ENCODE peak calls at places on chromosomes 4 and X, in nine cellular contexts. One of them, this sample, is unnamed.

GRCh38 chrX:38138900-38139299 is 81.8 kb downstream of the SRPX start:
- DNase-seq in fibroblast of lung: no peak
- DNase-seq in mesendoderm: peak; percentile 48
- DNase-seq in HCT116: no peak
- DNase-seq in CD4-positive, alpha-beta T cell: no peak
- DNase-seq in coronary artery: no peak
- DNase-seq in brain microvascular endothelial cell: no peak
- DNase-seq in CD8-positive, alpha-beta T cell: no peak
- DNase-seq in Peyer's patch: no peak
- DNase-seq in this sample: no peak

GRCh38 chr4:680091-680490 is 5.7 kb downstream of the MYL5 start:
- DNase-seq in fibroblast of lung: no peak
- DNase-seq in mesendoderm: no peak
- DNase-seq in Peyer's patch: peak; percentile 47
- DNase-seq in brain microvascular endothelial cell: no peak
- DNase-seq in CD4-positive, alpha-beta T cell: no peak
- DNase-seq in HCT116: no peak
- DNase-seq in CD8-positive, alpha-beta T cell: no peak
- DNase-seq in coronary artery: no peak
- DNase-seq in this sample: no peak

GRCh38 chr4:134126161-134126560 is 75.4 kb downstream of the PABPC4L start:
- DNase-seq in brain microvascular endothelial cell: no peak
- DNase-seq in coronary artery: no peak
- DNase-seq in Peyer's patch: no peak
- DNase-seq in HCT116: no peak
- DNase-seq in CD4-positive, alpha-beta T cell: no peak
- DNase-seq in fibroblast of lung: no peak
- DNase-seq in mesendoderm: peak; percentile 91
- DNase-seq in CD8-positive, alpha-beta T cell: no peak
- DNase-seq in this sample: no peak

GRCh38 chr4:79514637-79515320 is 106.8 kb upstream of the GK2 start:
- DNase-seq in mesendoderm: no peak
- DNase-seq in HCT116: no peak
- DNase-seq in Peyer's patch: no peak
- DNase-seq in CD4-positive, alpha-beta T cell: no peak
- DNase-seq in coronary artery: no peak
- DNase-seq in fibroblast of lung: no peak
- DNase-seq in CD8-positive, alpha-beta T cell: no peak
- DNase-seq in brain microvascular endothelial cell: no peak
- DNase-seq in this sample: no peak

GRCh38 chr4:55336138-55337034 is 9.7 kb upstream of the SRD5A3 start:
- DNase-seq in mesendoderm: no peak
- DNase-seq in HCT116: no peak
- DNase-seq in coronary artery: no peak
- DNase-seq in CD8-positive, alpha-beta T cell: no peak
- DNase-seq in fibroblast of lung: no peak
- DNase-seq in CD4-positive, alpha-beta T cell: no peak
- DNase-seq in Peyer's patch: no peak
- DNase-seq in brain microvascular endothelial cell: no peak
- DNase-seq in this sample: no peak

GRCh38 chr4:145345401-145345800 is 136.3 kb upstream of the SMAD1 start:
- DNase-seq in brain microvascular endothelial cell: no peak
- DNase-seq in CD8-positive, alpha-beta T cell: no peak
- DNase-seq in HCT116: no peak
- DNase-seq in CD4-positive, alpha-beta T cell: no peak
- DNase-seq in mesendoderm: no peak
- DNase-seq in coronary artery: no peak
- DNase-seq in fibroblast of lung: no peak
- DNase-seq in Peyer's patch: no peak
- DNase-seq in this sample: no peak

GRCh38 chrX:41273638-41274037 is 60.3 kb upstream of the DDX3X start:
- DNase-seq in fibroblast of lung: no peak
- DNase-seq in HCT116: no peak
- DNase-seq in CD4-positive, alpha-beta T cell: no peak
- DNase-seq in brain microvascular endothelial cell: no peak
- DNase-seq in CD8-positive, alpha-beta T cell: no peak
- DNase-seq in coronary artery: no peak
- DNase-seq in mesendoderm: no peak
- DNase-seq in Peyer's patch: no peak
- DNase-seq in this sample: no peak

GRCh38 chr4:1210241-1210841 is 38.0 kb upstream of the SPON2 start:
- DNase-seq in brain microvascular endothelial cell: no peak
- DNase-seq in fibroblast of lung: no peak
- DNase-seq in CD8-positive, alpha-beta T cell: no peak
- DNase-seq in CD4-positive, alpha-beta T cell: peak; percentile 1
- DNase-seq in Peyer's patch: no peak
- DNase-seq in HCT116: no peak
- DNase-seq in coronary artery: no peak
- DNase-seq in mesendoderm: no peak
- DNase-seq in this sample: no peak

GRCh38 chrX:136752796-136753195 is 27.9 kb downstream of the ARHGEF6 start:
- DNase-seq in coronary artery: no peak
- DNase-seq in HCT116: no peak
- DNase-seq in mesendoderm: no peak
- DNase-seq in fibroblast of lung: peak; percentile 74
- DNase-seq in CD8-positive, alpha-beta T cell: no peak
- DNase-seq in CD4-positive, alpha-beta T cell: no peak
- DNase-seq in Peyer's patch: no peak
- DNase-seq in brain microvascular endothelial cell: peak; percentile 12
- DNase-seq in this sample: no peak

GRCh38 chr4:41268024-41268423 is 11.3 kb downstream of the UCHL1 start:
- DNase-seq in CD4-positive, alpha-beta T cell: no peak
- DNase-seq in HCT116: no peak
- DNase-seq in CD8-positive, alpha-beta T cell: no peak
- DNase-seq in coronary artery: no peak
- DNase-seq in fibroblast of lung: peak; percentile 31
- DNase-seq in Peyer's patch: no peak
- DNase-seq in brain microvascular endothelial cell: no peak
- DNase-seq in mesendoderm: no peak
- DNase-seq in this sample: no peak

GRCh38 chr4:154277164-154277563 is 214.4 kb downstream of the DCHS2 start:
- DNase-seq in fibroblast of lung: no peak
- DNase-seq in Peyer's patch: no peak
- DNase-seq in CD8-positive, alpha-beta T cell: no peak
- DNase-seq in CD4-positive, alpha-beta T cell: no peak
- DNase-seq in coronary artery: no peak
- DNase-seq in brain microvascular endothelial cell: no peak
- DNase-seq in mesendoderm: peak; percentile 91
- DNase-seq in HCT116: no peak
- DNase-seq in this sample: no peak

GRCh38 chrX:97397371-97397770 is 513.7 kb downstream of the RPA4 start:
- DNase-seq in HCT116: no peak
- DNase-seq in mesendoderm: no peak
- DNase-seq in fibroblast of lung: peak; percentile 47
- DNase-seq in brain microvascular endothelial cell: peak; percentile 59
- DNase-seq in Peyer's patch: no peak
- DNase-seq in CD4-positive, alpha-beta T cell: no peak
- DNase-seq in coronary artery: no peak
- DNase-seq in CD8-positive, alpha-beta T cell: no peak
- DNase-seq in this sample: no peak

GRCh38 chr4:111174331-111174730 is 551.5 kb upstream of the PITX2 start:
- DNase-seq in fibroblast of lung: no peak
- DNase-seq in mesendoderm: no peak
- DNase-seq in Peyer's patch: no peak
- DNase-seq in CD4-positive, alpha-beta T cell: no peak
- DNase-seq in CD8-positive, alpha-beta T cell: no peak
- DNase-seq in HCT116: no peak
- DNase-seq in brain microvascular endothelial cell: no peak
- DNase-seq in coronary artery: no peak
- DNase-seq in this sample: no peak

GRCh38 chrX:129732857-129733256 is 5.9 kb upstream of the XPNPEP2 start:
- DNase-seq in HCT116: no peak
- DNase-seq in CD4-positive, alpha-beta T cell: no peak
- DNase-seq in Peyer's patch: no peak
- DNase-seq in mesendoderm: no peak
- DNase-seq in fibroblast of lung: no peak
- DNase-seq in CD8-positive, alpha-beta T cell: no peak
- DNase-seq in coronary artery: peak; percentile 33
- DNase-seq in brain microvascular endothelial cell: no peak
- DNase-seq in this sample: no peak

GRCh38 chr4:127993150-127993549 is 27.9 kb downstream of the ABHD18 start:
- DNase-seq in brain microvascular endothelial cell: no peak
- DNase-seq in CD4-positive, alpha-beta T cell: no peak
- DNase-seq in fibroblast of lung: no peak
- DNase-seq in mesendoderm: no peak
- DNase-seq in coronary artery: no peak
- DNase-seq in HCT116: no peak
- DNase-seq in CD8-positive, alpha-beta T cell: no peak
- DNase-seq in Peyer's patch: no peak
- DNase-seq in this sample: no peak

GRCh38 chrX:8851487-8851886 is 50.3 kb upstream of the FAM9A start:
- DNase-seq in CD4-positive, alpha-beta T cell: no peak
- DNase-seq in Peyer's patch: no peak
- DNase-seq in HCT116: no peak
- DNase-seq in brain microvascular endothelial cell: no peak
- DNase-seq in CD8-positive, alpha-beta T cell: no peak
- DNase-seq in coronary artery: no peak
- DNase-seq in mesendoderm: no peak
- DNase-seq in fibroblast of lung: no peak
- DNase-seq in this sample: no peak

GRCh38 chr4:2462992-2463762 is 5.7 kb upstream of the RNF4 start:
- DNase-seq in coronary artery: no peak
- DNase-seq in Peyer's patch: no peak
- DNase-seq in brain microvascular endothelial cell: no peak
- DNase-seq in HCT116: no peak
- DNase-seq in CD8-positive, alpha-beta T cell: no peak
- DNase-seq in mesendoderm: peak; percentile 62
- DNase-seq in CD4-positive, alpha-beta T cell: no peak
- DNase-seq in fibroblast of lung: no peak
- DNase-seq in this sample: no peak

GRCh38 chr4:150769235-150769634 is 187.3 kb downstream of the MAB21L2 start:
- DNase-seq in coronary artery: no peak
- DNase-seq in brain microvascular endothelial cell: peak; percentile 62
- DNase-seq in HCT116: peak; percentile 74
- DNase-seq in mesendoderm: peak; percentile 22
- DNase-seq in Peyer's patch: peak; percentile 67
- DNase-seq in CD8-positive, alpha-beta T cell: no peak
- DNase-seq in fibroblast of lung: peak; percentile 65
- DNase-seq in CD4-positive, alpha-beta T cell: no peak
- DNase-seq in this sample: peak; percentile 29

GRCh38 chrX:108439961-108440696 is 491 bp downstream of the COL4A5 start:
- DNase-seq in CD4-positive, alpha-beta T cell: no peak
- DNase-seq in CD8-positive, alpha-beta T cell: no peak
- DNase-seq in Peyer's patch: no peak
- DNase-seq in HCT116: no peak
- DNase-seq in brain microvascular endothelial cell: no peak
- DNase-seq in fibroblast of lung: no peak
- DNase-seq in mesendoderm: no peak
- DNase-seq in coronary artery: no peak
- DNase-seq in this sample: no peak

DNA sequence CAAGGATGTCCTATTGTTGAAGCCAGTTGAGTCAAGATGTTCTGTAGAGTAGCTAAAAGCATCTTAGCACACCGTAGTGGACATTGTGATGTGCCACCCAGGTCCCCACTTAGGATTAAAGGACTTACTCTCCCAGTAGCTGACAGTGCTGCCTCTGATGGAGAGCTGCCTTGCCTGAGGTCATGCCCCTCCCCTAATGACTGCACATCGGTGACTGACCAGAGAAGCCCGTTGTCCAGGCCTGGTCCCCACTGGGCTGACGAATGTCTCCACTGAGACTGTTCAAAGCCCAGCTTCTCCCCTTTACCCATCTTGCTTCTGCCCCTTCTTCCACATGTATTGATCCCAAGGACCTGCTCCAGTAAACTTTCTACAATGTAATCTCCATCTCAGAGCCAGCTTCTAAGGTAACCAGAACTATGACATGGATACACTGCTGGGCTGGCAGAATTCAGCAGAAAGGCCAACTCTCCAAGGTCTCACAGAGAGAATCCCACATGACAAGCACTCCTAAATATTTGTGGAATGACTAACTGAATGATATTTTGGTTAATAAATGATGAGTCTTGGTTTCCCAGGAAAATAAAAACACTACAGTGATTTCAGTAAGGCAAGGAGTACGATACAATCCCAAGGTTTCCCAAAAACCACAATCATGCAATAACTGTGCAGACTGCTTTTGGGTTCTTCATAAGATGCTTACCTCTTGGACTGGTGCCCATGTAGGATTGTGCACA is 82.4 kb upstream of the TMEM150C start:
- DNase-seq in Peyer's patch: no peak
- DNase-seq in CD4-positive, alpha-beta T cell: no peak
- DNase-seq in coronary artery: no peak
- DNase-seq in CD8-positive, alpha-beta T cell: no peak
- DNase-seq in mesendoderm: no peak
- DNase-seq in HCT116: no peak
- DNase-seq in brain microvascular endothelial cell: peak; percentile 48
- DNase-seq in fibroblast of lung: no peak
- DNase-seq in this sample: no peak
- H3K27ac ChIP-seq in Peyer's patch: no peak overlapping the region
- H3K27ac ChIP-seq in CD4-positive, alpha-beta T cell: no peak overlapping the region
- H3K27ac ChIP-seq in coronary artery: no peak overlapping the region
- H3K27ac ChIP-seq in CD8-positive, alpha-beta T cell: no peak overlapping the region
- H3K27ac ChIP-seq in mesendoderm: no peak overlapping the region
- H3K27ac ChIP-seq in HCT116: no peak overlapping the region
- H3K27ac ChIP-seq in brain microvascular endothelial cell: no peak overlapping the region
- H3K27ac ChIP-seq in fibroblast of lung: no peak overlapping the region
- H3K27ac ChIP-seq in this sample: peak overlapping the region; percentile 23

DNA sequence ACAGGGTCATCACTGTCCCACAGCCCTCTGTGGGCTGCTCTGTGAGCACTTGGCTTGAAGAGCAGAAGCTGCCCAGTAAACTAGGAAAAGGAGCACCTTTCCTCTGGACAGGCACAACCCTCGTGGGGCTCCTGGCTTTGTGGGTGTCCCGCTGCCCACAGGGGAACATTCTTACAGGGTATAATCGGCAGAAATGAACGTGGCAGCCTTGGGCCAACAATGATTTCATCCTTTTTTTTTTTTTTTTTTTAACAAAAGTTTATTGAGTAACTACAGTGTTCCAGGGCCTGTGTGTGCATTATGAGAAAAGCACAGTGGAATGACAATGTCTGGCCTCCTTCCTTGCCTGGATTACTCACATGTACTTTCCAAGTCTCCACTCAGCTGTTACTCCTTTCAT is 197.2 kb downstream of the PDGFC start:
- DNase-seq in CD4-positive, alpha-beta T cell: no peak
- DNase-seq in CD8-positive, alpha-beta T cell: no peak
- DNase-seq in mesendoderm: no peak
- DNase-seq in coronary artery: peak; percentile 73
- DNase-seq in fibroblast of lung: peak; percentile 93
- DNase-seq in Peyer's patch: no peak
- DNase-seq in HCT116: no peak
- DNase-seq in brain microvascular endothelial cell: peak; percentile 90
- DNase-seq in this sample: peak; percentile 69
- H3K27ac ChIP-seq in CD4-positive, alpha-beta T cell: no peak overlapping the region
- H3K27ac ChIP-seq in CD8-positive, alpha-beta T cell: no peak overlapping the region
- H3K27ac ChIP-seq in mesendoderm: no peak overlapping the region
- H3K27ac ChIP-seq in coronary artery: peak overlapping the region; percentile 64
- H3K27ac ChIP-seq in fibroblast of lung: peak overlapping the region; percentile 64
- H3K27ac ChIP-seq in Peyer's patch: no peak overlapping the region
- H3K27ac ChIP-seq in HCT116: peak overlapping the region; percentile 55
- H3K27ac ChIP-seq in brain microvascular endothelial cell: peak overlapping the region; percentile 94
- H3K27ac ChIP-seq in this sample: peak overlapping the region; percentile 96

GRCh38 chr4:102431608-102431961 is 69.6 kb upstream of the NFKB1 start:
- DNase-seq in fibroblast of lung: no peak
- DNase-seq in Peyer's patch: no peak
- DNase-seq in CD4-positive, alpha-beta T cell: no peak
- DNase-seq in brain microvascular endothelial cell: no peak
- DNase-seq in coronary artery: no peak
- DNase-seq in HCT116: no peak
- DNase-seq in mesendoderm: no peak
- DNase-seq in CD8-positive, alpha-beta T cell: no peak
- DNase-seq in this sample: no peak
- H3K27ac ChIP-seq in fibroblast of lung: peak overlapping the region; percentile 15
- H3K27ac ChIP-seq in Peyer's patch: no peak overlapping the region
- H3K27ac ChIP-seq in CD4-positive, alpha-beta T cell: peak overlapping the region; percentile 29
- H3K27ac ChIP-seq in brain microvascular endothelial cell: peak overlapping the region; percentile 84
- H3K27ac ChIP-seq in coronary artery: no peak overlapping the region
- H3K27ac ChIP-seq in HCT116: no peak overlapping the region
- H3K27ac ChIP-seq in mesendoderm: no peak overlapping the region
- H3K27ac ChIP-seq in CD8-positive, alpha-beta T cell: peak overlapping the region; percentile 12
- H3K27ac ChIP-seq in this sample: peak overlapping the region; percentile 69

GRCh38 chrX:13893826-13894225 is 76.9 kb upstream of the GPM6B start:
- DNase-seq in brain microvascular endothelial cell: no peak
- DNase-seq in HCT116: no peak
- DNase-seq in mesendoderm: peak; percentile 53
- DNase-seq in Peyer's patch: no peak
- DNase-seq in fibroblast of lung: no peak
- DNase-seq in CD4-positive, alpha-beta T cell: no peak
- DNase-seq in CD8-positive, alpha-beta T cell: no peak
- DNase-seq in coronary artery: no peak
- DNase-seq in this sample: no peak
- H3K27ac ChIP-seq in brain microvascular endothelial cell: no peak overlapping the region
- H3K27ac ChIP-seq in HCT116: no peak overlapping the region
- H3K27ac ChIP-seq in mesendoderm: no peak overlapping the region
- H3K27ac ChIP-seq in Peyer's patch: no peak overlapping the region
- H3K27ac ChIP-seq in fibroblast of lung: no peak overlapping the region
- H3K27ac ChIP-seq in CD4-positive, alpha-beta T cell: no peak overlapping the region
- H3K27ac ChIP-seq in CD8-positive, alpha-beta T cell: no peak overlapping the region
- H3K27ac ChIP-seq in coronary artery: no peak overlapping the region
- H3K27ac ChIP-seq in this sample: no peak overlapping the region

This sample was measured in epithelial cell of prostate.